ENCODE peak calls at places on chromosomes 16 and 17, in nine cellular contexts. D, A, F, U, Z, I, J, E and V are unnamed samples.

GRCh38 chr16:72884573-72884972 is 163.4 kb downstream of the ZFHX3 start:
- DNase-seq in U (no peak), I (no peak), Z (no peak), A (no peak), F (no peak), D (no peak), E (no peak), J (no peak), V (no peak)

GRCh38 chr17:39450051-39450450 is 1.0 kb downstream of the MED1 start:
- DNase-seq in J (no peak), I (peak; percentile 8), U (no peak), A (no peak), Z (no peak), F (no peak), E (peak; percentile 8), D (no peak), V (peak; percentile 11)

GRCh38 chr17:21372256-21372954 is 3.8 kb upstream of the KCNJ12 start:
- DNase-seq in A (no peak), J (no peak), I (no peak), F (no peak), E (no peak), Z (no peak), D (no peak), U (no peak), V (no peak)

GRCh38 chr17:45270828-45271418 is 9.0 kb upstream of the SPATA32 start:
- DNase-seq in D (no peak), U (no peak), Z (no peak), A (no peak), J (peak; percentile 50), E (peak; percentile 28), F (no peak), I (peak; percentile 40), V (no peak)

GRCh38 chr17:81480140-81480917 is 32.3 kb downstream of the ACTG1 start:
- DNase-seq in J (peak; percentile 41), F (peak; percentile 85), D (peak; percentile 76), E (peak; percentile 72), I (no peak), Z (no peak), U (peak; percentile 43), A (no peak), V (peak; percentile 89)

GRCh38 chr16:86965840-86966239 is 351.4 kb downstream of the C16orf95 start:
- DNase-seq in U (peak; percentile 27), D (no peak), I (no peak), J (no peak), F (no peak), E (no peak), Z (no peak), A (no peak), V (no peak)

GRCh38 chr16:5604770-5605169 is 507.2 kb upstream of the EEF2KMT start:
- DNase-seq in F (no peak), U (no peak), A (peak; percentile 12), E (no peak), D (no peak), I (peak; percentile 86), Z (no peak), J (no peak), V (no peak)

GRCh38 chr17:66178642-66179041 is 13.3 kb downstream of the CEP112 start:
- DNase-seq in A (no peak), D (no peak), E (no peak), J (no peak), I (no peak), Z (no peak), U (no peak), F (no peak), V (no peak)

GRCh38 chr16:85556456-85557082 is 56.6 kb upstream of the GSE1 start:
- DNase-seq in J (no peak), U (peak; percentile 65), I (peak; percentile 84), Z (no peak), F (peak; percentile 37), E (peak; percentile 46), D (no peak), A (peak; percentile 38), V (peak; percentile 63)

GRCh38 chr17:80069886-80070177 is 31.5 kb upstream of the GAA start:
- DNase-seq in F (peak; percentile 54), I (no peak), A (no peak), J (no peak), U (no peak), D (peak; percentile 18), E (peak; percentile 25), Z (no peak), V (no peak)